ENCODE peak calls at places on chromosomes 2 and 18, in five cellular contexts. V is activated naive CD4-positive, alpha-beta T cell treated with anti-CD3 and anti-CD28 coated beads, Interleukin-2, amount 10 ng/mL, durations not matched to agents 7 days and 5 days; B is activated gamma-delta T cell; F is fibroblast of the aortic adventitia; A is kidney. Z is an unnamed sample.

GRCh38 chr18:21179590-21180220 is 62.3 kb upstream of the GREB1L start:
- DNase-seq in V (peak), B (no peak), F (peak), A (no peak), Z (peak)

GRCh38 chr2:217918220-217919024 is 84.4 kb downstream of the TNS1 start:
- DNase-seq in V (no peak), B (no peak), F (no peak), A (peak), Z (no peak)

GRCh38 chr2:223976635-223977226 is 19.5 kb downstream of the MRPL44 start:
- DNase-seq in V (no peak), B (no peak), F (peak), A (no peak), Z (no peak)

GRCh38 chr18:48680871-48681270 is 142.0 kb downstream of the CTIF start:
- DNase-seq in V (no peak), B (no peak), F (peak), A (peak), Z (peak)

GRCh38 chr2:182680838-182681237 is 35.2 kb upstream of the DNAJC10 start:
- DNase-seq in V (no peak), B (no peak), F (no peak), A (no peak), Z (no peak)

GRCh38 chr2:27707462-27708256 is 44.0 kb downstream of the SLC4A1AP start:
- DNase-seq in V (no peak), B (no peak), F (peak), A (no peak), Z (no peak)

GRCh38 chr18:24271381-24272331 is 126.0 kb downstream of the OSBPL1A start:
- DNase-seq in V (peak), B (no peak), F (peak), A (peak), Z (peak)

GRCh38 chr18:50194623-50195532 is at the start of gene MYO5B:
- DNase-seq in V (peak), B (peak), F (no peak), A (peak), Z (peak)

GRCh38 chr2:42338567-42339190 is 22.3 kb downstream of the COX7A2L start:
- DNase-seq in V (no peak), B (no peak), F (no peak), A (no peak), Z (no peak)